ENCODE peak calls at places on chromosomes 4 and X, in eight cellular contexts. U is lower lobe of right lung; Q is IMR-90; X is ovary; O is SK-N-SH; N is aorta; Y is SJSA1; K is CD8-positive, alpha-beta T cell. A is an unnamed sample.

GRCh38 chr4:70277121-70277520 is 34.7 kb downstream of the CSN3 start:
- DNase-seq in U (no peak), Q (no peak), X (no peak), O (no peak), N (no peak), Y (no peak), K (no peak), A (no peak)

GRCh38 chr4:185227131-185227551 is 17.7 kb downstream of the SNX25 start:
- DNase-seq in U (no peak), Q (peak; percentile 13), X (no peak), O (no peak), N (no peak), Y (no peak), K (no peak), A (no peak)

GRCh38 chr4:17494258-17494657 is 17.6 kb downstream of the QDPR start:
- DNase-seq in U (no peak), Q (peak; percentile 78), X (no peak), O (no peak), N (no peak), Y (peak; percentile 7), K (no peak), A (no peak)

GRCh38 chr4:40200881-40201797 is 4.3 kb downstream of the RHOH start:
- DNase-seq in U (no peak), Q (peak; percentile 82), X (no peak), O (peak; percentile 32), N (no peak), Y (peak; percentile 16), K (no peak), A (no peak)

GRCh38 chr4:43112139-43112538 is 219.6 kb downstream of the GRXCR1 start:
- DNase-seq in U (no peak), Q (no peak), X (no peak), O (no peak), N (no peak), Y (no peak), K (no peak), A (no peak)

GRCh38 chr4:95358320-95358889 is 190.4 kb downstream of the UNC5C start:
- DNase-seq in U (no peak), Q (no peak), X (no peak), O (no peak), N (no peak), Y (no peak), K (no peak), A (no peak)

GRCh38 chr4:3452376-3452775 is 10.6 kb downstream of the HGFAC start:
- DNase-seq in U (no peak), Q (no peak), X (no peak), O (no peak), N (no peak), Y (no peak), K (no peak), A (peak; percentile 79)

GRCh38 chr4:162457071-162457865 is 293.5 kb upstream of the FSTL5 start:
- DNase-seq in U (no peak), Q (no peak), X (no peak), O (no peak), N (no peak), Y (no peak), K (no peak), A (no peak)

GRCh38 chr4:147732516-147733193 is 767 bp downstream of the ARHGAP10 start:
- DNase-seq in U (peak; percentile 48), Q (peak; percentile 39), X (peak; percentile 72), O (peak; percentile 80), N (peak; percentile 82), Y (peak; percentile 52), K (peak; percentile 5), A (peak; percentile 85)

GRCh38 chr4:166458756-166459155 is 585.7 kb downstream of the TLL1 start:
- DNase-seq in U (no peak), Q (no peak), X (no peak), O (no peak), N (no peak), Y (no peak), K (no peak), A (no peak)

GRCh38 chr4:129783596-129783995 is 687.6 kb downstream of the C4orf33 start:
- DNase-seq in U (no peak), Q (no peak), X (no peak), O (no peak), N (no peak), Y (no peak), K (no peak), A (no peak)

GRCh38 chrX:72105436-72105835 is 26.3 kb downstream of the RTL5 start:
- DNase-seq in U (no peak), Q (no peak), X (no peak), O (no peak), N (no peak), Y (no peak), K (peak; percentile 47), A (no peak)

GRCh38 chrX:16465081-16465876 is 184.7 kb upstream of the S100G start:
- DNase-seq in U (no peak), Q (peak; percentile 60), X (no peak), O (no peak), N (no peak), Y (no peak), K (no peak), A (no peak)

GRCh38 chr4:16031554-16032381 is 52.1 kb downstream of the PROM1 start:
- DNase-seq in U (no peak), Q (no peak), X (no peak), O (no peak), N (no peak), Y (no peak), K (no peak), A (no peak)
- H3K4me3 ChIP-seq in U (no peak overlapping the region), Q (no peak overlapping the region), X (no peak overlapping the region), O (no peak overlapping the region), N (no peak overlapping the region), Y (no peak overlapping the region), K (no peak overlapping the region), A (no peak overlapping the region)

GRCh38 chrX:122270809-122271494 is 913.1 kb upstream of the GRIA3 start:
- DNase-seq in U (no peak), Q (no peak), X (no peak), O (no peak), N (no peak), Y (no peak), K (no peak), A (no peak)

GRCh38 chrX:122269243-122269781 is 914.8 kb upstream of the GRIA3 start:
- DNase-seq in U (no peak), Q (no peak), X (no peak), O (no peak), N (no peak), Y (no peak), K (no peak), A (no peak)

GRCh38 chrX:122268353-122268752 is 915.7 kb upstream of the GRIA3 start:
- DNase-seq in U (no peak), Q (no peak), X (no peak), O (no peak), N (no peak), Y (no peak), K (no peak), A (no peak)

GRCh38 chrX:122272011-122272410 is 912.1 kb upstream of the GRIA3 start:
- DNase-seq in U (no peak), Q (no peak), X (no peak), O (peak; percentile 3), N (no peak), Y (no peak), K (no peak), A (no peak)
- H3K27me3 ChIP-seq in U (no peaks in the 10 kb centered on the region), Q (no peaks in the 10 kb centered on the region), X (no peaks in the 10 kb centered on the region), O (no peaks in the 10 kb centered on the region), N (no peaks in the 10 kb centered on the region), Y (no peaks in the 10 kb centered on the region), K (no peaks in the 10 kb centered on the region), A (no peaks in the 10 kb centered on the region)

DNA sequence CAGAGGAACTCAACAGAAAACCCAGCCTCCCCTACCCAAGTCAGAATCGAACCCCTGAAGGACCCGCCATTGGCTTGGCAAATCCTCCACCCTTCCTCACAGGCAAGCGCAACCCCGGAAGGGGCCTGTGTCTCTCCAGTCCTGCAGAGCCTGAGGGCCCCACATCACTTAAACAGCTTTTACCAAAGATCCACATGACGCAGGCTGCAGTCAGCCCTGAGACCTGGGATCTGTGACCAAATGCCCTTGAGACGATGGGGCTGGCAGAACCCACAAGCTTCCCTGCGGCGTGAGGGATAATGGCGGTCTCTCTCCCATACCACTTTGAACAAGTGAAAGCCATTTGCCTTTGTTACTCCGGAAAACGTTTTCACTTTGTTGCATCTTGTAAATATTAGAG is 54.9 kb downstream of the ACOX3 start:
- DNase-seq in U (no peak), Q (no peak), X (no peak), O (peak; percentile 58), N (no peak), Y (no peak), K (no peak), A (no peak)
- H3K36me3 ChIP-seq in U (peaks cover 61% of the 10 kb centered on the region), Q (peaks cover 42% of the 10 kb centered on the region), X (no peaks in the 10 kb centered on the region), O (peaks cover 32% of the 10 kb centered on the region), N (peaks cover 12% of the 10 kb centered on the region), Y (no peaks in the 10 kb centered on the region), K (peaks cover 2% of the 10 kb centered on the region), A (no peaks in the 10 kb centered on the region)

GRCh38 chr4:2418652-2419571 is at the start of gene CFAP99:
- DNase-seq in U (peak; percentile 99), Q (peak; percentile 88), X (peak; percentile 95), O (peak; percentile 98), N (peak; percentile 99), Y (peak; percentile 52), K (peak; percentile 99), A (peak; percentile 99)

GRCh38 chr4:2417765-2418651 is at the start of gene ZFYVE28:
- DNase-seq in U (peak; percentile 55), Q (no peak), X (peak; percentile 54), O (no peak), N (peak; percentile 87), Y (peak; percentile 5), K (no peak), A (peak; percentile 82)

GRCh38 chr4:2416564-2417195 is 1.8 kb downstream of the ZFYVE28 start:
- DNase-seq in U (peak; percentile 53), Q (no peak), X (no peak), O (peak; percentile 63), N (no peak), Y (peak; percentile 2), K (peak; percentile 26), A (peak; percentile 86)

GRCh38 chr4:2417196-2417764 is 1.2 kb downstream of the ZFYVE28 start:
- DNase-seq in U (peak; percentile 47), Q (no peak), X (no peak), O (peak; percentile 78), N (peak; percentile 76), Y (no peak), K (no peak), A (peak; percentile 84)

DNA sequence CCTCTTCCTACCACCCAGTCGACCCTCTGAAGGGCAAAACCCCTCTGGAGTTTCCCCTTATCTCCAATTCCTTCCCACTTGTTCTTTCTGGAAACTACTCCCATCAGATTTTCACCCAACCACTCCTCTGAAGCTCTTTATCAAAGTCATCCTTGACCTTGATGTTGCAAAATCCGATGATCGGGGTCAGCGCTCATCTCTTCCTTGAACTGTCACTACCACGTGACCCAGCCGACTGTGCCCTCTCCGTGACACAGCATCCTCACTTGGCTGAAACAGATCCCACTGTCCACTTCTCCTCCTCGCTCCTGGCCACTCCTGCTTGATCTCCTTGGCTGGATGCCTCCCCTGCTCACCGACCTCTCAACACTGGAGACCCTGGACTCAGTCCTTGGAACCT is 1.1 kb downstream of the CFAP99 start:
- DNase-seq in U (peak; percentile 61), Q (no peak), X (no peak), O (no peak), N (no peak), Y (no peak), K (no peak), A (no peak)
- H3K4me3 ChIP-seq in U (no peak overlapping the region), Q (no peak overlapping the region), X (no peak overlapping the region), O (no peak overlapping the region), N (no peak overlapping the region), Y (no peak overlapping the region), K (no peak overlapping the region), A (no peak overlapping the region)

GRCh38 chr4:8294036-8294435 is 24.5 kb downstream of the HTRA3 start:
- DNase-seq in U (peak; percentile 14), Q (no peak), X (peak; percentile 14), O (no peak), N (peak; percentile 70), Y (no peak), K (no peak), A (no peak)
- H3K27me3 ChIP-seq in U (no peaks in the 10 kb centered on the region), Q (no peaks in the 10 kb centered on the region), X (no peaks in the 10 kb centered on the region), O (no peaks in the 10 kb centered on the region), N (no peaks in the 10 kb centered on the region), Y (no peaks in the 10 kb centered on the region), K (no peaks in the 10 kb centered on the region), A (no peaks in the 10 kb centered on the region)

A was measured in H7.